ENCODE peak calls at places on chromosomes 16 and 17, in four cellular contexts. One of them, this sample, is unnamed.

GRCh38 chr17:29929006-29929543 is 953 bp downstream of the SSH2 start:
- DNase-seq in nephron progenitor cell: peak
- DNase-seq in lower leg skin: peak
- DNase-seq in OCI-LY7: peak
- DNase-seq in this sample: peak

GRCh38 chr17:7977805-7978204 is 24.6 kb upstream of the GUCY2D start:
- DNase-seq in OCI-LY7: no peak
- DNase-seq in lower leg skin: no peak
- DNase-seq in nephron progenitor cell: no peak
- DNase-seq in this sample: no peak

GRCh38 chr17:78027121-78027520 is 68.6 kb downstream of the TNRC6C start:
- DNase-seq in OCI-LY7: no peak
- DNase-seq in nephron progenitor cell: no peak
- DNase-seq in lower leg skin: no peak
- DNase-seq in this sample: no peak

GRCh38 chr17:1551741-1552140 is 10.9 kb downstream of the PITPNA start:
- DNase-seq in OCI-LY7: no peak
- DNase-seq in lower leg skin: no peak
- DNase-seq in nephron progenitor cell: no peak
- DNase-seq in this sample: no peak

GRCh38 chr16:48629531-48629930 is 19.6 kb upstream of the N4BP1 start:
- DNase-seq in OCI-LY7: no peak
- DNase-seq in nephron progenitor cell: no peak
- DNase-seq in lower leg skin: peak
- DNase-seq in this sample: no peak

GRCh38 chr17:17768415-17769088 is 68.2 kb downstream of the SREBF1 start:
- DNase-seq in nephron progenitor cell: no peak
- DNase-seq in lower leg skin: no peak
- DNase-seq in OCI-LY7: no peak
- DNase-seq in this sample: no peak

GRCh38 chr17:50380369-50381259 is 7.6 kb downstream of the EME1 start:
- DNase-seq in lower leg skin: no peak
- DNase-seq in nephron progenitor cell: no peak
- DNase-seq in OCI-LY7: no peak
- DNase-seq in this sample: no peak

GRCh38 chr16:65754799-65755691 is 611.4 kb upstream of the CDH5 start:
- DNase-seq in lower leg skin: no peak
- DNase-seq in nephron progenitor cell: no peak
- DNase-seq in OCI-LY7: no peak
- DNase-seq in this sample: no peak

GRCh38 chr17:61474235-61474927 is 22.2 kb downstream of the TBX4 start:
- DNase-seq in OCI-LY7: no peak
- DNase-seq in lower leg skin: peak
- DNase-seq in nephron progenitor cell: no peak
- DNase-seq in this sample: no peak

GRCh38 chr16:50304467-50305440 is 38.4 kb downstream of the ADCY7 start:
- DNase-seq in lower leg skin: no peak
- DNase-seq in nephron progenitor cell: no peak
- DNase-seq in OCI-LY7: no peak
- DNase-seq in this sample: no peak

GRCh38 chr17:8079291-8080207 is 8.0 kb downstream of the ALOX12B start:
- DNase-seq in OCI-LY7: peak
- DNase-seq in lower leg skin: no peak
- DNase-seq in nephron progenitor cell: peak
- DNase-seq in this sample: peak

GRCh38 chr17:6461246-6461645 is 17.0 kb downstream of the PIMREG start:
- DNase-seq in lower leg skin: no peak
- DNase-seq in OCI-LY7: no peak
- DNase-seq in nephron progenitor cell: no peak
- DNase-seq in this sample: no peak

GRCh38 chr16:75580-76501 is 2.2 kb upstream of the MPG start:
- DNase-seq in lower leg skin: peak
- DNase-seq in OCI-LY7: peak
- DNase-seq in nephron progenitor cell: peak
- DNase-seq in this sample: peak
- TF ChIP-seq CTCF in lower leg skin: no peak
- TF ChIP-seq CTCF in OCI-LY7: peak
- TF ChIP-seq CTCF in nephron progenitor cell: no peak
- TF ChIP-seq CTCF in this sample: no peak

GRCh38 chr16:1542166-1542500 is 8.7 kb downstream of the TMEM204 start:
- DNase-seq in lower leg skin: no peak
- DNase-seq in OCI-LY7: no peak
- DNase-seq in nephron progenitor cell: no peak
- DNase-seq in this sample: no peak
- TF ChIP-seq CTCF in lower leg skin: no peak
- TF ChIP-seq CTCF in OCI-LY7: no peak
- TF ChIP-seq CTCF in nephron progenitor cell: no peak
- TF ChIP-seq CTCF in this sample: no peak

GRCh38 chr17:34638526-34639260 is 59.3 kb downstream of the TMEM132E start:
- DNase-seq in nephron progenitor cell: no peak
- DNase-seq in OCI-LY7: no peak
- DNase-seq in lower leg skin: no peak
- DNase-seq in this sample: no peak
- TF ChIP-seq CTCF in nephron progenitor cell: peak
- TF ChIP-seq CTCF in OCI-LY7: peak
- TF ChIP-seq CTCF in lower leg skin: no peak
- TF ChIP-seq CTCF in this sample: no peak

GRCh38 chr17:47066841-47067682 is 88.0 kb upstream of the RPRML start:
- DNase-seq in OCI-LY7: peak
- DNase-seq in nephron progenitor cell: peak
- DNase-seq in lower leg skin: peak
- DNase-seq in this sample: peak
- TF ChIP-seq CTCF in OCI-LY7: peak
- TF ChIP-seq CTCF in nephron progenitor cell: no peak
- TF ChIP-seq CTCF in lower leg skin: no peak
- TF ChIP-seq CTCF in this sample: peak

GRCh38 chr17:81599719-81600486 is 37.0 kb downstream of the NPLOC4 start:
- DNase-seq in nephron progenitor cell: no peak
- DNase-seq in lower leg skin: no peak
- DNase-seq in OCI-LY7: no peak
- DNase-seq in this sample: no peak

GRCh38 chr17:81607431-81607830 is 29.5 kb downstream of the NPLOC4 start:
- DNase-seq in OCI-LY7: no peak
- DNase-seq in nephron progenitor cell: no peak
- DNase-seq in lower leg skin: no peak
- DNase-seq in this sample: no peak

GRCh38 chr17:81603846-81604610 is 32.9 kb downstream of the NPLOC4 start:
- DNase-seq in OCI-LY7: no peak
- DNase-seq in lower leg skin: no peak
- DNase-seq in nephron progenitor cell: no peak
- DNase-seq in this sample: no peak

GRCh38 chr17:81601525-81602120 is 35.3 kb downstream of the NPLOC4 start:
- DNase-seq in OCI-LY7: peak
- DNase-seq in nephron progenitor cell: peak
- DNase-seq in lower leg skin: peak
- DNase-seq in this sample: peak
- TF ChIP-seq CTCF in OCI-LY7: peak
- TF ChIP-seq CTCF in nephron progenitor cell: peak
- TF ChIP-seq CTCF in lower leg skin: no peak
- TF ChIP-seq CTCF in this sample: peak

GRCh38 chr16:30846649-30847402 is 47.1 kb downstream of the BCL7C start:
- DNase-seq in OCI-LY7: no peak
- DNase-seq in nephron progenitor cell: no peak
- DNase-seq in lower leg skin: no peak
- DNase-seq in this sample: no peak

GRCh38 chr16:30843501-30843900 is 50.4 kb downstream of the BCL7C start:
- DNase-seq in lower leg skin: no peak
- DNase-seq in nephron progenitor cell: no peak
- DNase-seq in OCI-LY7: no peak
- DNase-seq in this sample: no peak

GRCh38 chr16:30844346-30844670 is 49.6 kb downstream of the BCL7C start:
- DNase-seq in OCI-LY7: no peak
- DNase-seq in nephron progenitor cell: no peak
- DNase-seq in lower leg skin: no peak
- DNase-seq in this sample: no peak

GRCh38 chr16:30842971-30843370 is 50.9 kb downstream of the BCL7C start:
- DNase-seq in OCI-LY7: no peak
- DNase-seq in lower leg skin: no peak
- DNase-seq in nephron progenitor cell: no peak
- DNase-seq in this sample: no peak

DNA sequence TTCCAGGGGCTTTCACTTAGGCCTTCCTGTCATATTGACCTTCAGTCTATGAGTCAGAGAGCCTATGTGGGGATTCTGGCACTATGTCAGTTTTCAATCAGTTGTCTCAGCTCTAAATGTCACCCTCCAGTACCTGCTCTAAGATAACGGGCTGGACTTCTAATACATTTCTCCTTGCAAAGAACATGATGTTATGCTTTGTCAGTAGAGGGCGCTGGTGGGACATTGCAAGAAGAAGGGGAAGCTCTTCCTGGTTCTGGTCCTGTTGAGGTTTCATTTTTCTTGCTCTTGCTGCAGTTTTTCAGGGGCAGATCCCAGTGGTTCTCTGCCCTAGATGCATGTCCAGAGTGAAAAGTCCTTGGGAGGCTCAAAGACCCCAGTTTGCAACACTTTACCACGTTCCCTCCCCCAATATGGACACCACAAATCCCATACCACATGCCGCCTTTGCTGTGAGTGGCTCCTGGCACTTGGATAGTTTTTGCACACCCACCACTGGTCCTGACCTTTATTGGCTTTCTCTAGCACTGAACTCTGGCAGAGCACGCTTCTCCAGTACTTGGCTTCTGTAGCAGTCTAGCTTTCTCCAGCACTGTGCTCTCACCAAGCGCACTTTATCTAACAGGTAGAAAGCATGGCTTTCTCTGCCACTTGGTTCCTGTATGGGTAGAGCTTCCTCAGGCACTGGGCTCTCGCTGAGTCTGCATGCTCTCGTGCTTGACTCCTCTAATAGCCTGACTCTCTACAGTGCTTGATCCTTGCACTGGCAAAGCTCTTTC is 49.0 kb downstream of the BCL7C start:
- DNase-seq in nephron progenitor cell: peak
- DNase-seq in OCI-LY7: peak
- DNase-seq in lower leg skin: peak
- DNase-seq in this sample: peak
- TF ChIP-seq CTCF in nephron progenitor cell: peak
- TF ChIP-seq CTCF in OCI-LY7: peak
- TF ChIP-seq CTCF in lower leg skin: no peak
- TF ChIP-seq CTCF in this sample: peak

This sample was measured in neural crest cell.